ENCODE peak calls at places on chromosome 19, in six cellular contexts. K, B, Y, F, D and U are unnamed samples.

GRCh38 chr19:2261438-2262172 is 5.4 kb upstream of the JSRP1 start:
- DNase-seq in F (no peak), Y (no peak), D (peak; percentile 20), B (peak; percentile 44), K (no peak), U (no peak)

GRCh38 chr19:11179716-11180297 is 17.5 kb downstream of the KANK2 start:
- DNase-seq in B (no peak), D (no peak), Y (no peak), K (no peak), F (no peak), U (no peak)

GRCh38 chr19:2603320-2603719 is 99.2 kb downstream of the GNG7 start:
- DNase-seq in K (no peak), B (no peak), D (no peak), Y (no peak), F (no peak), U (no peak)

GRCh38 chr19:32669205-32669785 is 5.7 kb downstream of the ANKRD27 start:
- DNase-seq in D (no peak), Y (no peak), K (no peak), B (no peak), F (no peak), U (no peak)

GRCh38 chr19:45215391-45216191 is 29.6 kb downstream of the EXOC3L2 start:
- DNase-seq in Y (peak; percentile 53), D (peak; percentile 22), F (no peak), B (peak; percentile 4), K (no peak), U (no peak)

GRCh38 chr19:51394045-51394836 is 3.9 kb upstream of the C19orf84 start:
- DNase-seq in K (peak; percentile 99), Y (peak; percentile 98), F (peak; percentile 89), D (peak; percentile 92), B (peak; percentile 93), U (peak; percentile 94)

GRCh38 chr19:5452594-5453565 is 2.3 kb upstream of the ZNRF4 start:
- DNase-seq in Y (peak; percentile 29), B (peak; percentile 85), F (no peak), K (no peak), D (no peak), U (no peak)

GRCh38 chr19:39645800-39646411 is 9.8 kb upstream of the LGALS16 start:
- DNase-seq in Y (no peak), K (no peak), B (peak; percentile 13), D (no peak), F (no peak), U (no peak)

GRCh38 chr19:53394522-53394973 is 401 bp upstream of the ZNF765 start:
- DNase-seq in K (peak; percentile 17), B (peak; percentile 6), D (peak; percentile 63), Y (peak; percentile 74), F (no peak), U (peak; percentile 34)

GRCh38 chr19:1026189-1027019 is at the start of gene CNN2:
- DNase-seq in Y (peak; percentile 18), F (no peak), K (peak; percentile 52), D (peak; percentile 25), B (peak; percentile 78), U (no peak)

GRCh38 chr19:10419646-10420443 is 493 bp upstream of the PDE4A start:
- DNase-seq in Y (peak; percentile 73), D (no peak), K (no peak), F (no peak), B (peak; percentile 93), U (no peak)

GRCh38 chr19:45025264-45025663 is 13.6 kb upstream of the CLASRP start:
- DNase-seq in F (no peak), B (no peak), K (no peak), D (no peak), Y (no peak), U (no peak)

GRCh38 chr19:32652893-32653625 is 21.9 kb downstream of the ANKRD27 start:
- DNase-seq in K (no peak), D (no peak), F (no peak), B (no peak), Y (no peak), U (no peak)

GRCh38 chr19:422213-422916 is 13.4 kb upstream of the C2CD4C start:
- DNase-seq in D (no peak), F (no peak), B (no peak), K (no peak), Y (no peak), U (no peak)

GRCh38 chr19:2670217-2670616 is 32.3 kb downstream of the GNG7 start:
- DNase-seq in B (no peak), F (no peak), D (no peak), K (no peak), Y (no peak), U (no peak)